ENCODE peak calls at places on chromosomes 12 and 14, in nine cellular contexts. O is tibial artery; X is stimulated activated CD8-positive, alpha-beta memory T cell treated with anti-CD3 and anti-CD28 coated beads, Interleukin-4, amount 100 ng/mL, for 24 hours; Z is NB4; D is H9; P is HEK293T; R is NCI-H1092; V is effector memory CD8-positive, alpha-beta T cell; N is HS-5. C is an unnamed sample.
A peak's percentile ranks its signal among the peaks of the same experiment; 100 is the strongest.

GRCh38 chr12:117010693-117011451 is 88.3 kb downstream of the TESC start:
- DNase-seq in O (no peak), X (no peak), Z (no peak), D (no peak), P (no peak), R (no peak), V (no peak), N (no peak), C (no peak)

GRCh38 chr12:43011383-43011926 is 421.9 kb upstream of the PRICKLE1 start:
- DNase-seq in O (no peak), X (no peak), Z (no peak), D (no peak), P (no peak), R (no peak), V (no peak), N (no peak), C (no peak)

GRCh38 chr12:26195641-26196423 is 459 bp downstream of the SSPN start:
- DNase-seq in O (peak; percentile 51), X (no peak), Z (peak; percentile 79), D (peak; percentile 61), P (peak; percentile 46), R (no peak), V (no peak), N (peak; percentile 2), C (no peak)

GRCh38 chr12:109880049-109880931 is at the start of gene GLTP:
- DNase-seq in O (peak; percentile 77), X (peak; percentile 82), Z (peak; percentile 91), D (peak; percentile 95), P (peak; percentile 95), R (peak; percentile 67), V (peak; percentile 85), N (no peak), C (peak; percentile 66)

GRCh38 chr12:92927436-92928116 is 1.5 kb downstream of the EEA1 start:
- DNase-seq in O (no peak), X (no peak), Z (peak; percentile 45), D (no peak), P (no peak), R (no peak), V (no peak), N (peak; percentile 62), C (no peak)

GRCh38 chr14:96631621-96632362 is 129.6 kb downstream of the PAPOLA start:
- DNase-seq in O (no peak), X (no peak), Z (peak; percentile 36), D (peak; percentile 26), P (peak; percentile 1), R (no peak), V (no peak), N (no peak), C (no peak)

GRCh38 chr12:122031342-122032216 is 9.9 kb downstream of the BCL7A start:
- DNase-seq in O (no peak), X (peak; percentile 49), Z (peak; percentile 67), D (peak; percentile 90), P (peak; percentile 76), R (no peak), V (no peak), N (no peak), C (no peak)

GRCh38 chr14:49552630-49553029 is 33.5 kb downstream of the RPS29 start:
- DNase-seq in O (no peak), X (no peak), Z (no peak), D (no peak), P (no peak), R (no peak), V (no peak), N (no peak), C (no peak)

GRCh38 chr14:85466678-85467077 is 63.3 kb upstream of the FLRT2 start:
- DNase-seq in O (no peak), X (no peak), Z (no peak), D (no peak), P (no peak), R (no peak), V (no peak), N (no peak), C (no peak)

GRCh38 chr14:101734241-101734847 is 27.2 kb upstream of the PPP2R5C start:
- DNase-seq in O (no peak), X (no peak), Z (no peak), D (no peak), P (no peak), R (no peak), V (no peak), N (no peak), C (no peak)

GRCh38 chr14:54133896-54134295 is 177.3 kb upstream of the BMP4 start:
- DNase-seq in O (no peak), X (no peak), Z (peak; percentile 1), D (no peak), P (no peak), R (no peak), V (no peak), N (no peak), C (no peak)

GRCh38 chr12:121214855-121215745 is 5.2 kb downstream of the P2RX4 start:
- DNase-seq in O (peak; percentile 28), X (no peak), Z (peak; percentile 76), D (no peak), P (no peak), R (no peak), V (no peak), N (peak; percentile 89), C (no peak)

GRCh38 chr14:94120667-94121335 is 8.6 kb downstream of the IFI27L2 start:
- DNase-seq in O (no peak), X (no peak), Z (no peak), D (no peak), P (no peak), R (no peak), V (no peak), N (no peak), C (no peak)

GRCh38 chr14:64801800-64802199 is 77.9 kb downstream of the SPTB start:
- DNase-seq in O (no peak), X (no peak), Z (peak; percentile 45), D (peak; percentile 63), P (peak; percentile 53), R (no peak), V (no peak), N (no peak), C (no peak)

GRCh38 chr14:53640695-53641094 is 315.9 kb downstream of the BMP4 start:
- DNase-seq in O (no peak), X (no peak), Z (no peak), D (no peak), P (no peak), R (no peak), V (no peak), N (peak; percentile 22), C (no peak)

GRCh38 chr12:113467154-113467513 is 4.5 kb downstream of the LHX5 start:
- DNase-seq in O (no peak), X (no peak), Z (no peak), D (peak; percentile 47), P (no peak), R (no peak), V (no peak), N (no peak), C (no peak)

GRCh38 chr12:131941116-131941986 is 8.4 kb upstream of the EP400 start:
- DNase-seq in O (no peak), X (no peak), Z (no peak), D (no peak), P (no peak), R (no peak), V (no peak), N (no peak), C (no peak)

GRCh38 chr14:91511014-91511466 is 930 bp upstream of the PPP4R3A start:
- DNase-seq in O (no peak), X (no peak), Z (peak; percentile 58), D (no peak), P (no peak), R (no peak), V (no peak), N (peak; percentile 20), C (no peak)

GRCh38 chr14:91444335-91445020 is 26.9 kb upstream of the CCDC88C start:
- DNase-seq in O (no peak), X (no peak), Z (no peak), D (no peak), P (no peak), R (no peak), V (no peak), N (no peak), C (no peak)

GRCh38 chr14:89625988-89626806 is 209.2 kb upstream of the FOXN3 start:
- DNase-seq in O (no peak), X (no peak), Z (peak; percentile 32), D (no peak), P (no peak), R (no peak), V (no peak), N (no peak), C (no peak)

GRCh38 chr12:77720258-77720657 is 110.4 kb upstream of the NAV3 start:
- DNase-seq in O (no peak), X (no peak), Z (no peak), D (no peak), P (peak; percentile 10), R (no peak), V (no peak), N (no peak), C (no peak)

GRCh38 chr12:55720071-55720564 is at the start of gene RDH5:
- DNase-seq in O (peak; percentile 76), X (no peak), Z (no peak), D (no peak), P (no peak), R (no peak), V (no peak), N (no peak), C (no peak)

GRCh38 chr14:53190938-53191337 is 37.8 kb upstream of the DDHD1 start:
- DNase-seq in O (no peak), X (peak; percentile 41), Z (no peak), D (no peak), P (no peak), R (no peak), V (no peak), N (no peak), C (no peak)

GRCh38 chr12:124736115-124737039 is 127.3 kb downstream of the SCARB1 start:
- DNase-seq in O (no peak), X (no peak), Z (peak; percentile 57), D (no peak), P (no peak), R (no peak), V (no peak), N (no peak), C (no peak)

GRCh38 chr14:102928412-102929348 is 6.2 kb downstream of the AMN start:
- DNase-seq in O (peak; percentile 34), X (peak; percentile 64), Z (peak; percentile 87), D (peak; percentile 88), P (no peak), R (no peak), V (peak; percentile 72), N (no peak), C (no peak)

GRCh38 chr12:4164591-4165558 is 108.7 kb upstream of the CCND2 start:
- DNase-seq in O (peak; percentile 29), X (peak; percentile 34), Z (peak; percentile 67), D (peak; percentile 87), P (no peak), R (no peak), V (peak; percentile 25), N (peak; percentile 55), C (no peak)

GRCh38 chr14:63672417-63673180 is 30.9 kb upstream of the WDR89 start:
- DNase-seq in O (no peak), X (no peak), Z (no peak), D (no peak), P (no peak), R (no peak), V (no peak), N (no peak), C (no peak)

GRCh38 chr12:120820885-120821510 is 83.2 kb downstream of the SPPL3 start:
- DNase-seq in O (no peak), X (peak; percentile 26), Z (no peak), D (no peak), P (no peak), R (no peak), V (no peak), N (no peak), C (no peak)

GRCh38 chr12:55908726-55909512 is 18.8 kb downstream of the PYM1 start:
- DNase-seq in O (no peak), X (no peak), Z (no peak), D (no peak), P (no peak), R (no peak), V (no peak), N (no peak), C (no peak)

GRCh38 chr12:124422570-124423523 is 128.0 kb downstream of the RFLNA start:
- DNase-seq in O (peak; percentile 92), X (no peak), Z (no peak), D (no peak), P (no peak), R (peak; percentile 30), V (no peak), N (peak; percentile 33), C (no peak)

GRCh38 chr14:71438684-71439083 is 493.5 kb upstream of the RGS6 start:
- DNase-seq in O (no peak), X (no peak), Z (no peak), D (no peak), P (no peak), R (peak; percentile 59), V (no peak), N (no peak), C (no peak)